ENCODE peak calls at places on chromosomes 4 and X, in four cellular contexts. One of them, this sample, is unnamed.

GRCh38 chr4:98939892-98940298 is 11.0 kb upstream of the EIF4E start:
- DNase-seq in K562: peak
- DNase-seq in HepG2: peak
- DNase-seq in GM12878: no peak
- DNase-seq in this sample: peak

GRCh38 chr4:54063737-54064316 is 578 bp downstream of the CHIC2 start:
- DNase-seq in K562: peak
- DNase-seq in HepG2: peak
- DNase-seq in GM12878: no peak
- DNase-seq in this sample: peak

GRCh38 chrX:153647461-153648357 is 706 bp downstream of the DUSP9 start:
- DNase-seq in K562: no peak
- DNase-seq in HepG2: no peak
- DNase-seq in GM12878: no peak
- DNase-seq in this sample: no peak

GRCh38 chr4:145043306-145043705 is 54.7 kb downstream of the ANAPC10 start:
- DNase-seq in K562: no peak
- DNase-seq in HepG2: no peak
- DNase-seq in GM12878: no peak
- DNase-seq in this sample: no peak

GRCh38 chr4:41791557-41791956 is 43.0 kb upstream of the PHOX2B start:
- DNase-seq in K562: no peak
- DNase-seq in HepG2: no peak
- DNase-seq in GM12878: no peak
- DNase-seq in this sample: no peak

GRCh38 chr4:141933978-141934377 is 297.6 kb downstream of the IL15 start:
- DNase-seq in K562: no peak
- DNase-seq in HepG2: no peak
- DNase-seq in GM12878: no peak
- DNase-seq in this sample: no peak

GRCh38 chr4:186628058-186628711 is 72.8 kb upstream of the MTNR1A start:
- DNase-seq in K562: peak
- DNase-seq in HepG2: no peak
- DNase-seq in GM12878: no peak
- DNase-seq in this sample: no peak

GRCh38 chrX:56789518-56790070 is 60.6 kb downstream of the NBDY start:
- DNase-seq in K562: no peak
- DNase-seq in HepG2: no peak
- DNase-seq in GM12878: no peak
- DNase-seq in this sample: no peak

GRCh38 chrX:39582091-39582490 is 515.7 kb downstream of the BCOR start:
- DNase-seq in K562: no peak
- DNase-seq in HepG2: no peak
- DNase-seq in GM12878: no peak
- DNase-seq in this sample: no peak

DNA sequence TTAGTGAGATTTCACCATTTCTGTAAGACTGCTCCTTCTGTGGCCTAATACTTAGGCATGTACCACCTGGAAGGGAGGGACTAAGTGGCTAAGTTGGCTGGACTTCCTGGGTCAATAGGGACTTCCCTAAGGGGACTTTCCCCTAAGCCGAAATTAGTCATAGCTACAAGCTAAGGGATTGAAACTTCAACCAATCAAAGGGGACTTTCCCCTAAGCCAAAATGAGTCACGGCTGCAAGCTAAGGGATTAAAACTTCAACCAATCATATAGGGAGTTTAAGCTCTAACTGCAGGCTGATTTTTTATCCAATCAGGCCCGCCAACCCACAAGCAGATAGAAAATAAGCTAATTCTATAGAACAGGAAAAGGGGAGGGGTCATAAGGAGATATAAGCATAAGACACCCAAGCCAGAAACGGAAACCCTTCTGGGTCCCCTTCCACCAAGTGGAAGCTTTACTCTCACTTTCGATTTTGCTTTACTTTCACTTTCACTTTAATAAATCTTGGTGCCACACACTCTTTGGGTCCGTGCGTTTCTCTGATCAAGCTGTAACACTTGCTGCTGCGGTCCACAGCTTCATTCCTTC is 382.8 kb downstream of the KLHL4 start:
- DNase-seq in K562: no peak
- DNase-seq in HepG2: no peak
- DNase-seq in GM12878: peak
- DNase-seq in this sample: peak
- TF ChIP-seq MYC in K562: no peak
- TF ChIP-seq MYC in HepG2: no peak
- TF ChIP-seq MYC in GM12878: no peak
- TF ChIP-seq MYC in this sample: no peak

GRCh38 chr4:175412744-175413143 is 399.3 kb downstream of the GPM6A start:
- DNase-seq in K562: no peak
- DNase-seq in HepG2: no peak
- DNase-seq in GM12878: no peak
- DNase-seq in this sample: no peak
- TF ChIP-seq CEBPB in K562: no peak
- TF ChIP-seq CEBPB in HepG2: no peak
- TF ChIP-seq CEBPB in GM12878: no peak
- TF ChIP-seq CEBPB in this sample: no peak

GRCh38 chrX:129139837-129140679 is 383.2 kb downstream of the SMARCA1 start:
- DNase-seq in K562: no peak
- DNase-seq in HepG2: peak
- DNase-seq in GM12878: no peak
- DNase-seq in this sample: peak

GRCh38 chrX:129145898-129146297 is 377.4 kb downstream of the SMARCA1 start:
- DNase-seq in K562: no peak
- DNase-seq in HepG2: peak
- DNase-seq in GM12878: no peak
- DNase-seq in this sample: no peak

GRCh38 chrX:129145382-129145781 is 377.9 kb downstream of the SMARCA1 start:
- DNase-seq in K562: no peak
- DNase-seq in HepG2: no peak
- DNase-seq in GM12878: no peak
- DNase-seq in this sample: no peak

GRCh38 chrX:129144172-129145038 is 378.9 kb downstream of the SMARCA1 start:
- DNase-seq in K562: no peak
- DNase-seq in HepG2: peak
- DNase-seq in GM12878: no peak
- DNase-seq in this sample: peak
- TF ChIP-seq MYC in K562: no peak
- TF ChIP-seq MYC in HepG2: no peak
- TF ChIP-seq MYC in GM12878: no peak
- TF ChIP-seq MYC in this sample: no peak

GRCh38 chrX:21412883-21413282 is 38.7 kb downstream of the CNKSR2 start:
- DNase-seq in K562: no peak
- DNase-seq in HepG2: no peak
- DNase-seq in GM12878: no peak
- DNase-seq in this sample: peak
- TF ChIP-seq CEBPB in K562: no peak
- TF ChIP-seq CEBPB in HepG2: no peak
- TF ChIP-seq CEBPB in GM12878: no peak
- TF ChIP-seq CEBPB in this sample: no peak

GRCh38 chr4:107472265-107472948 is 247.6 kb downstream of the PAPSS1 start:
- DNase-seq in K562: no peak
- DNase-seq in HepG2: no peak
- DNase-seq in GM12878: no peak
- DNase-seq in this sample: no peak
- TF ChIP-seq MYC in K562: no peak
- TF ChIP-seq MYC in HepG2: no peak
- TF ChIP-seq MYC in GM12878: no peak
- TF ChIP-seq MYC in this sample: no peak

DNA sequence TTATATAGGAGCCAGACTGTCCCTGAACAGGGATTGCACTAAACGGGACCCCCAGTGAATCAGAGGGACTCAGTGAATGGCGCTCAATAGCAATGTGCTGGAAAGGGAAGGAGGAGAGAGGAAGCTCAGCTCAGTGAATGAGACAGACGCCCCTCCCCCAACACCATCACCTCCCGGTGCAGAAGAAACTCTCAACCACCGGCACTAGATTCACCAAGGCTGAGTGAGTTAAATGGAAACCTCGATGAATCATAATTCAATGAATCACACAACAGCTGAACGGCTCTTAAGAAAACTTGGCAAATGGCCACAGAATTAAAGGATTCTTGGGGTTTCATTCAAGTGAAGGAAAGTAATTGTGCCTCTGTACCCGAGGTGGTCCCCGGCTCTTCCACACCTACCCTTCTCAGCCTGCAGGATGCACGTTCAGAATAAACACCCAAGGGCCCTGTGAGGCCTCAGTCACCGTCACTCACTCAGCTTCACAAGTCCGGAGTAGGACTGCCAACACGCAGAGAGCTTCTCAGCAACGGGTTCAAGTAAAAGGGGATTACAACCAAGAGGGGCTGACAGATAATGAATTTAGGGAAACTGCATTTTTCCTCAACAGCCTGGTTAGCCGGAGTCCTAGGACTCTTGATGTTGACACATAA is 29.3 kb downstream of the CRMP1 start:
- DNase-seq in K562: no peak
- DNase-seq in HepG2: no peak
- DNase-seq in GM12878: no peak
- DNase-seq in this sample: peak
- TF ChIP-seq CEBPB in K562: no peak
- TF ChIP-seq CEBPB in HepG2: no peak
- TF ChIP-seq CEBPB in GM12878: no peak
- TF ChIP-seq CEBPB in this sample: no peak

DNA sequence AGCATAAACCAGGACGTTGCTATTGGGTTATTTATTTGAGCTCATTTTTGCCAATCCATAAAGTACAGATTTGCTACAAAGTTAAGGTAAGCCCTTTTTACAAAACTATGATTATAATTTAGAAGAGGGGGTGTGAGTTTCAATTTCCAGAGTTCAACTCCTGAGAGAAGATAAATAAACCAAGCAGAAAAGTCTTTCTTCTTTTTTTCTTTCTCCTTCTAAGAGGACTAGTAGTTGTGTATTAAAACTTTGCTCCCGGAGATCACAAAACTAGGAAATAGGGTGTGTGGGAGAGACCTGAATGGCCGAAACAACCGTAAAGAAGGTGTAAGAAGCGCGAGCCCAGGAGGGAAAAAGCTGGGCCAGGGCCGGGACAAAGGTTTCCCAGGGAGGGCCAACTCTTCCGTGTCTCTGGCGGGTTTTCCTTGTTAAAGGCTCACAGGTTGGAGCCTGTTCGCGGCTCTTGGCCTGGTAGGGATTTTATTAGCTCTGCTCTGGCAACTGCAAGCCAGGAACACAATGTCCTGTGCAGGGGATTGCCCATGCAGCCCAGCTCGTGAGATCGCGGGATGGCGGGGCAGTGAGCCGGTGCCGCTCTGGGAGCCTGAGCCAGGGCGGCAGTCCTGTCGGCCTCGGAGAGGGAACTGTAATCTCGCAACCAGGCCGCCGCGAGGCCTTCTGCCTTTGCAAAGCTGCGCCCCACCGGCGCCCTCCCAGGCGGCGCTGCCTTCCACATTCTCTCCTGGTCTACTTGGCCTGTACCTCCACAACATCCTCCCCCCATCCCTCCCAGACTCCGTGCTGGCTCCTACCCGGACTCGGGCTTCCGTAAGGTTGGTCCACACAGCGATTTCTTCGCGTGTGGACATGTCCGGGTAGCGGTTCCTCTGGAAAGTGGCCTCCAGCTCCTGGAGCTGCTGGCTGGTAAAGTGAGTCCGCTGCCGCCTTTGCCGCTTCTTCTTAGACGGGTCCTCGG is 2.2 kb downstream of the PITX2 start:
- DNase-seq in K562: peak
- DNase-seq in HepG2: no peak
- DNase-seq in GM12878: no peak
- DNase-seq in this sample: no peak
- TF ChIP-seq MYC in K562: no peak
- TF ChIP-seq MYC in HepG2: no peak
- TF ChIP-seq MYC in GM12878: no peak
- TF ChIP-seq MYC in this sample: no peak